ENCODE peak calls at places on chromosomes 12 and 14, in five cellular contexts. Z, L, A, Q and F are unnamed samples.

GRCh38 chr12:113208041-113208934 is 13.0 kb upstream of the TPCN1 start:
- DNase-seq in L (peak; percentile 86), Z (peak; percentile 72), A (peak; percentile 84), Q (no peak), F (no peak)

GRCh38 chr14:105168979-105169507 is 467 bp upstream of the JAG2 start:
- DNase-seq in L (no peak), Q (peak; percentile 67), A (no peak), Z (no peak), F (no peak)

GRCh38 chr14:53956427-53957201 is at the start of gene BMP4:
- DNase-seq in Q (no peak), L (peak; percentile 83), Z (peak; percentile 79), A (peak; percentile 47), F (no peak)

GRCh38 chr14:69489495-69489894 is 5.0 kb downstream of the PLEKHD1 start:
- DNase-seq in Q (no peak), A (no peak), L (no peak), Z (no peak), F (no peak)

GRCh38 chr12:58803893-58804292 is 116.4 kb downstream of the LRIG3 start:
- DNase-seq in Q (no peak), A (no peak), L (peak; percentile 86), Z (no peak), F (no peak)

GRCh38 chr12:106138646-106139421 is at the start of gene NUAK1:
- DNase-seq in Q (peak; percentile 66), Z (no peak), L (peak; percentile 74), A (peak; percentile 26), F (no peak)

GRCh38 chr14:90545966-90546751 is 149.3 kb downstream of the CALM1 start:
- DNase-seq in Q (no peak), L (no peak), Z (no peak), A (no peak), F (no peak)

GRCh38 chr12:105721051-105721825 is 390.7 kb downstream of the C12orf75 start:
- DNase-seq in A (no peak), Q (no peak), Z (no peak), L (no peak), F (no peak)

GRCh38 chr12:12266389-12266872 is 413 bp downstream of the LRP6 start:
- DNase-seq in Q (no peak), A (peak; percentile 23), L (no peak), Z (no peak), F (no peak)

GRCh38 chr12:2117541-2117940 is 64.8 kb downstream of the CACNA1C start:
- DNase-seq in Q (no peak), Z (no peak), A (no peak), L (no peak), F (no peak)

GRCh38 chr14:60161176-60162107 is 3.8 kb downstream of the DHRS7 start:
- DNase-seq in L (peak; percentile 73), A (no peak), Q (no peak), Z (no peak), F (no peak)

GRCh38 chr14:68662395-68662794 is 130.5 kb downstream of the ZFP36L1 start:
- DNase-seq in L (no peak), Z (no peak), A (no peak), Q (no peak), F (no peak)

GRCh38 chr12:113146999-113147398 is 2.5 kb upstream of the CFAP73 start:
- DNase-seq in L (no peak), A (no peak), Z (no peak), Q (no peak), F (no peak)

GRCh38 chr14:70889555-70889954 is 17.7 kb upstream of the PCNX1 start:
- DNase-seq in A (no peak), Q (no peak), L (no peak), Z (no peak), F (no peak)

GRCh38 chr12:64387201-64387816 is 3.2 kb downstream of the C12orf56 start:
- DNase-seq in A (no peak), L (no peak), Q (no peak), Z (no peak), F (no peak)

GRCh38 chr12:46472144-46472705 is 99.7 kb upstream of the SLC38A2 start:
- DNase-seq in L (no peak), Z (no peak), Q (no peak), A (no peak), F (no peak)

GRCh38 chr12:72053604-72054003 is 115.0 kb downstream of the TPH2 start:
- DNase-seq in Z (no peak), L (no peak), Q (no peak), A (no peak), F (no peak)

GRCh38 chr12:121942145-121942718 is 23.8 kb downstream of the CFAP251 start:
- DNase-seq in A (no peak), Z (no peak), Q (no peak), L (peak; percentile 68), F (no peak)

GRCh38 chr12:111445311-111446043 is 39.8 kb downstream of the SH2B3 start:
- DNase-seq in Q (no peak), L (no peak), Z (no peak), A (no peak), F (no peak)

GRCh38 chr14:33836895-33837577 is 113.8 kb downstream of the EGLN3 start:
- DNase-seq in Q (no peak), L (no peak), Z (no peak), A (no peak), F (no peak)

GRCh38 chr12:50110762-50111416 is 1.1 kb upstream of the COX14 start:
- DNase-seq in Q (no peak), L (peak; percentile 56), A (peak; percentile 40), Z (no peak), F (no peak)

GRCh38 chr14:78029471-78030372 is 140.5 kb upstream of the NRXN3 start:
- DNase-seq in Q (no peak), L (no peak), A (no peak), Z (no peak), F (no peak)

GRCh38 chr12:102419094-102419764 is 61.1 kb downstream of the IGF1 start:
- DNase-seq in A (no peak), Q (no peak), Z (no peak), L (no peak), F (no peak)

GRCh38 chr12:111078731-111079130 is 158.4 kb upstream of the MYL2 start:
- DNase-seq in Q (no peak), Z (no peak), A (no peak), L (no peak), F (no peak)

GRCh38 chr14:35438910-35439713 is 34.6 kb upstream of the NFKBIA start:
- DNase-seq in Q (no peak), A (peak; percentile 32), L (no peak), Z (no peak), F (no peak)

GRCh38 chr12:90233168-90234100 is 524.8 kb upstream of the ATP2B1 start:
- DNase-seq in Z (no peak), Q (no peak), A (no peak), L (peak; percentile 39), F (no peak)

GRCh38 chr12:52423661-52424503 is 10.3 kb downstream of the KRT75 start:
- DNase-seq in Q (no peak), L (no peak), A (no peak), Z (no peak), F (no peak)

GRCh38 chr14:55138091-55138490 is 9.0 kb downstream of the LGALS3 start:
- DNase-seq in A (no peak), Q (no peak), L (no peak), Z (no peak), F (no peak)

GRCh38 chr12:128424931-128425431 is 158.0 kb downstream of the TMEM132C start:
- DNase-seq in Q (no peak), L (no peak), Z (no peak), A (no peak), F (no peak)

GRCh38 chr12:321606-322326 is 59.1 kb upstream of the SLC6A13 start:
- DNase-seq in L (peak; percentile 4), Q (no peak), A (no peak), Z (no peak), F (no peak)

GRCh38 chr12:323507-323906 is 60.9 kb upstream of the SLC6A13 start:
- DNase-seq in A (no peak), Z (no peak), L (no peak), Q (no peak), F (no peak)

GRCh38 chr12:319116-319515 is 56.5 kb upstream of the SLC6A13 start:
- DNase-seq in Q (no peak), A (no peak), Z (no peak), L (no peak), F (no peak)
- TF ChIP-seq CTCF in Q (no peak), A (no peak), Z (no peak), L (no peak), F (no peak)

GRCh38 chr14:45990252-45990651 is 661.3 kb downstream of the RPL10L start:
- DNase-seq in Q (no peak), L (no peak), Z (no peak), A (no peak), F (no peak)
- TF ChIP-seq CTCF in Q (no peak), L (peak; percentile 26), Z (no peak), A (no peak), F (no peak)

DNA sequence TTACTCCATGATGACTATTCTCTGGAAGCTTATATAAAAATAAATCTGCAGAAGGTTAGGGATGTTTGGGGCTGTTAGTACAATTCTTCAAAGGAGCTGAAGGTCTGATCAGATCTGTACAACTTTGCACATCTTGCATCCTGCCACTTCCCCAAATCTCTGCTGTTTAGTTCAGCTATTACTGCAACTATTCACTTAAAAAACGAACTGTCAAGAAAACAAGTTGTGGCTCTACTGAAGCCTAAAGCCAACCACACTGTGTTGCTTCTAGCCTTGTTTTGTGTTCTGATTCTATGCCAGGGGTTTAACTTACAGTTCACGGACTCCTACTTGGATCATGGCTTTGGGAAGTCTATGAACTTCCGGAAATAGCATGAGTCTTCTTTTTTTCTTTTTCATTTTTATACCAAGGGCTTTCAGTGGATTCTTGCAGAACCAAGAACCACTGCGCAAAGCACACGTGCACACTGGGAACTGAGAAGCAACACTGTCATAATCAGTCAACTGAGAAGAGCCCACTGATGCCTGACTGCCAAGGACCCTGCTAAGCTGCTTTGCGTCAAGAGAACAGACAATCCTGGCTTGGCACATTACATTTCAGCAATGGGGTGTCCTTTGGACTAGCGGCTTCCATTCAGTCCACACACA is 66.3 kb upstream of the EEA1 start:
- DNase-seq in Z (no peak), A (peak; percentile 38), L (no peak), Q (no peak), F (no peak)
- TF ChIP-seq CTCF in Z (no peak), A (no peak), L (no peak), Q (no peak), F (no peak)

DNA sequence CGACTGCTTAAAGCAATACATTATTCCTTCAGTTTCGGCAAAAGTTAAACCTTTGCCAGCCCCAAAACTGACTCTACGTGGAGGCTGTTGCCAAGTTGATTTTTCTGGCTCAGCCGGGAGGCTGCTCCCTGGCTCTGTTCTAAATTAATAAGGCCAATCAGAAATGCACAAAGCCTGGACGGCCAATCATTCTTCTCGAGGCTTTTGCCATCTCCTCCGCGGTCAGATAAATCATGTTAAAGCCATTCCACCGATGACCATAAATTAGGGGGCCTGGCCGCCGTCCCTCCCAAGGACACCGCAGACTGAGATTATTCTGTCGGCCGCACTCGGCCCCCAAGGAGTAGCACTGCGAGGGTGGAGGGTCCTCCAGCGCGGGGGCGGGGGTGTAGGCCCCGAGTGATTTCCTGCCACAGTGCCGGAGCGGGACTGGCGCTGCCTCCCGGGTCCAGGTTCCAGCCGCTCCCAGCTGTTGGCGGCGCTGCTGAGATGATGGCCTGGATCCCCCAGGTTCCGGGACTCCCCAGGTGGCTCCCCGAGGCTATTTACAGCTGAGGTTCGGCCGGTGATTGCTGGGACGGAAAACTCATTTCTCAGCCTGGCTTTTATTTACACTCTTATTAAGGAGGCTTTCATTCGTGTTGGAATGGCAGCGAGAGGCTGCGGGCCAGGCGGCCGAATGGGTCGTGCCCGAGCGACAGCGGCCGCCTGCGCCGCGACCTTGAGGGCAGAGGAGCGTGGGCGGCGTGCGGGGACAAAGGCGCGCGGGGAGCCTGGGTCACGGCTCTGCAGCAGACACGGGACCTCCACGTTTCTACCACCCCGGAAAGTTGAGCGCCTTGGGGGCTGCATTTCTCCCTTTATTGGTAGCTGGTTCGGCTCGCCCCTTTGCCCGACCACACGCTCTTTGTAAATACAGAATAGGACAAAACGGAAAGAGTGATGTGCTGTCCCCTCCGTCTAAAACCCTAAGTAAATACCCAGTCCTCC is 165.2 kb downstream of the MON2 start:
- DNase-seq in Q (peak; percentile 48), L (peak; percentile 70), Z (peak; percentile 35), A (peak; percentile 73), F (no peak)
- TF ChIP-seq CTCF in Q (no peak), L (peak; percentile 28), Z (peak; percentile 37), A (peak; percentile 41), F (no peak)